ENCODE peak calls at places on chromosome 19, in six cellular contexts. U, X, R, V, W and I are unnamed samples.

GRCh38 chr19:17794731-17795494 is at the start of gene B3GNT3:
- DNase-seq in U (no peak), X (no peak), R (no peak), V (no peak), W (peak; percentile 39), I (no peak)

GRCh38 chr19:32164384-32164992 is 180.9 kb upstream of the ZNF507 start:
- DNase-seq in U (no peak), X (no peak), R (no peak), V (no peak), W (no peak), I (no peak)

GRCh38 chr19:44939668-44940067 is 2.4 kb upstream of the APOC4 start:
- DNase-seq in U (no peak), X (no peak), R (no peak), V (no peak), W (no peak), I (no peak)

GRCh38 chr19:11279505-11280236 is 16.3 kb upstream of the TSPAN16 start:
- DNase-seq in U (no peak), X (no peak), R (no peak), V (no peak), W (peak; percentile 45), I (no peak)

GRCh38 chr19:42216653-42217521 is 590 bp downstream of the DEDD2 start:
- DNase-seq in U (peak; percentile 74), X (no peak), R (no peak), V (no peak), W (peak; percentile 24), I (no peak)

GRCh38 chr19:46766569-46767317 is 20.5 kb upstream of the STRN4 start:
- DNase-seq in U (no peak), X (no peak), R (no peak), V (no peak), W (no peak), I (no peak)

GRCh38 chr19:14106840-14107239 is 10.7 kb downstream of the PRKACA start:
- DNase-seq in U (no peak), X (no peak), R (no peak), V (no peak), W (no peak), I (no peak)

GRCh38 chr19:35462476-35462953 is 14.5 kb downstream of the FFAR2 start:
- DNase-seq in U (no peak), X (no peak), R (no peak), V (no peak), W (no peak), I (no peak)

GRCh38 chr19:19405919-19406877 is 723 bp downstream of the GATAD2A start:
- DNase-seq in U (peak; percentile 69), X (no peak), R (no peak), V (no peak), W (peak; percentile 52), I (no peak)

GRCh38 chr19:18023596-18024212 is 15.7 kb downstream of the ARRDC2 start:
- DNase-seq in U (peak; percentile 90), X (no peak), R (peak; percentile 19), V (no peak), W (peak; percentile 84), I (peak; percentile 45)

GRCh38 chr19:30693179-30693578 is 321.0 kb downstream of the ZNF536 start:
- DNase-seq in U (no peak), X (no peak), R (no peak), V (no peak), W (no peak), I (no peak)

GRCh38 chr19:41862445-41862986 is 2.5 kb downstream of the RPS19 start:
- DNase-seq in U (no peak), X (no peak), R (no peak), V (no peak), W (no peak), I (no peak)

GRCh38 chr19:28168557-28168956 is 1044.4 kb downstream of the UQCRFS1 start:
- DNase-seq in U (no peak), X (no peak), R (no peak), V (no peak), W (no peak), I (no peak)

GRCh38 chr19:33447336-33448158 is 74.0 kb downstream of the CEBPG start:
- DNase-seq in U (no peak), X (no peak), R (no peak), V (no peak), W (no peak), I (no peak)

GRCh38 chr19:1472227-1473055 is 6.6 kb downstream of the C19orf25 start:
- DNase-seq in U (no peak), X (no peak), R (no peak), V (no peak), W (no peak), I (no peak)

GRCh38 chr19:10719466-10719961 is 1.6 kb downstream of the DNM2 start:
- DNase-seq in U (no peak), X (no peak), R (no peak), V (no peak), W (no peak), I (no peak)

GRCh38 chr19:44260343-44260681 is 626 bp downstream of the ZNF233 start:
- DNase-seq in U (no peak), X (no peak), R (no peak), V (no peak), W (no peak), I (no peak)

GRCh38 chr19:57552432-57552831 is 7.2 kb downstream of the ZNF550 start:
- DNase-seq in U (no peak), X (no peak), R (no peak), V (no peak), W (no peak), I (no peak)

GRCh38 chr19:5343848-5344247 is 3.2 kb upstream of the PTPRS start:
- DNase-seq in U (no peak), X (peak; percentile 13), R (no peak), V (no peak), W (peak; percentile 40), I (no peak)

GRCh38 chr19:19463348-19464117 is 51.8 kb downstream of the TSSK6 start:
- DNase-seq in U (peak; percentile 74), X (no peak), R (no peak), V (no peak), W (peak; percentile 69), I (no peak)

GRCh38 chr19:11963566-11964355 is 1.1 kb upstream of the ZNF763 start:
- DNase-seq in U (peak; percentile 90), X (no peak), R (peak; percentile 3), V (no peak), W (peak; percentile 77), I (no peak)

GRCh38 chr19:7456964-7457541 is 31.8 kb downstream of the PEX11G start:
- DNase-seq in U (no peak), X (no peak), R (no peak), V (no peak), W (no peak), I (no peak)

GRCh38 chr19:5694167-5694951 is 4.3 kb downstream of the RPL36 start:
- DNase-seq in U (no peak), X (no peak), R (no peak), V (no peak), W (no peak), I (no peak)

GRCh38 chr19:19211499-19212432 is at the start of gene NCAN:
- DNase-seq in U (no peak), X (no peak), R (no peak), V (no peak), W (no peak), I (no peak)